ENCODE peak calls at places on chromosomes 5 and 9, in ten cellular contexts. S, O, Q, C, H, Z, A, V, M and P are unnamed samples.
A peak's percentile ranks its signal among the peaks of the same experiment; 100 is the strongest.

GRCh38 chr5:9838906-9839305 is 208.8 kb upstream of the TAS2R1 start:
- DNase-seq in M (no peak), H (no peak), O (no peak), Q (no peak), V (peak; percentile 13), Z (peak; percentile 55), S (no peak), C (no peak), A (no peak), P (no peak)

GRCh38 chr9:80951675-80952074 is 737.7 kb downstream of the TLE1 start:
- DNase-seq in M (no peak), V (peak; percentile 34), Z (no peak), O (peak; percentile 42), Q (no peak), S (peak; percentile 49), H (no peak), A (no peak), C (no peak), P (no peak)

GRCh38 chr5:130528474-130528873 is 624.2 kb downstream of the CHSY3 start:
- DNase-seq in C (no peak), V (peak; percentile 40), S (peak; percentile 77), M (no peak), O (no peak), Z (no peak), Q (no peak), A (no peak), H (no peak), P (no peak)

GRCh38 chr5:173864126-173865075 is 23.7 kb upstream of the CPEB4 start:
- DNase-seq in M (no peak), S (no peak), Q (no peak), H (no peak), O (no peak), C (no peak), V (no peak), Z (no peak), A (no peak), P (no peak)

GRCh38 chr9:86723351-86723750 is 224.0 kb downstream of the GAS1 start:
- DNase-seq in Z (no peak), S (no peak), H (no peak), O (no peak), V (no peak), C (no peak), Q (no peak), M (no peak), A (no peak), P (no peak)

GRCh38 chr5:142578161-142578830 is 107.6 kb downstream of the FGF1 start:
- DNase-seq in S (no peak), C (no peak), A (no peak), O (no peak), V (no peak), M (no peak), Z (no peak), Q (no peak), H (no peak), P (no peak)

GRCh38 chr5:94761786-94762185 is 143.3 kb downstream of the SLF1 start:
- DNase-seq in M (no peak), O (no peak), Z (no peak), C (no peak), H (no peak), V (no peak), Q (no peak), A (no peak), S (no peak), P (no peak)

GRCh38 chr5:179250561-179251225 is 94.6 kb downstream of the ADAMTS2 start:
- DNase-seq in A (no peak), Q (peak; percentile 10), S (no peak), O (peak; percentile 5), Z (no peak), M (no peak), V (no peak), C (no peak), H (peak; percentile 9), P (peak; percentile 1)

GRCh38 chr5:37725185-37725584 is 114.7 kb downstream of the GDNF start:
- DNase-seq in Q (no peak), S (no peak), M (no peak), O (no peak), C (no peak), A (no peak), V (no peak), Z (no peak), H (no peak), P (no peak)

GRCh38 chr5:37722236-37723146 is 117.3 kb downstream of the GDNF start:
- DNase-seq in A (no peak), S (peak; percentile 99), O (no peak), M (no peak), C (peak; percentile 5), Q (no peak), Z (no peak), V (peak; percentile 84), H (no peak), P (no peak)

GRCh38 chr5:37721447-37721871 is 118.4 kb downstream of the GDNF start:
- DNase-seq in H (no peak), Q (no peak), M (no peak), A (no peak), V (peak; percentile 71), Z (no peak), C (no peak), O (no peak), S (peak; percentile 59), P (no peak)

GRCh38 chr5:37724395-37725125 is 115.3 kb downstream of the GDNF start:
- DNase-seq in O (no peak), S (peak; percentile 69), M (no peak), Q (no peak), Z (no peak), H (no peak), A (no peak), V (peak; percentile 47), C (no peak), P (no peak)

DNA sequence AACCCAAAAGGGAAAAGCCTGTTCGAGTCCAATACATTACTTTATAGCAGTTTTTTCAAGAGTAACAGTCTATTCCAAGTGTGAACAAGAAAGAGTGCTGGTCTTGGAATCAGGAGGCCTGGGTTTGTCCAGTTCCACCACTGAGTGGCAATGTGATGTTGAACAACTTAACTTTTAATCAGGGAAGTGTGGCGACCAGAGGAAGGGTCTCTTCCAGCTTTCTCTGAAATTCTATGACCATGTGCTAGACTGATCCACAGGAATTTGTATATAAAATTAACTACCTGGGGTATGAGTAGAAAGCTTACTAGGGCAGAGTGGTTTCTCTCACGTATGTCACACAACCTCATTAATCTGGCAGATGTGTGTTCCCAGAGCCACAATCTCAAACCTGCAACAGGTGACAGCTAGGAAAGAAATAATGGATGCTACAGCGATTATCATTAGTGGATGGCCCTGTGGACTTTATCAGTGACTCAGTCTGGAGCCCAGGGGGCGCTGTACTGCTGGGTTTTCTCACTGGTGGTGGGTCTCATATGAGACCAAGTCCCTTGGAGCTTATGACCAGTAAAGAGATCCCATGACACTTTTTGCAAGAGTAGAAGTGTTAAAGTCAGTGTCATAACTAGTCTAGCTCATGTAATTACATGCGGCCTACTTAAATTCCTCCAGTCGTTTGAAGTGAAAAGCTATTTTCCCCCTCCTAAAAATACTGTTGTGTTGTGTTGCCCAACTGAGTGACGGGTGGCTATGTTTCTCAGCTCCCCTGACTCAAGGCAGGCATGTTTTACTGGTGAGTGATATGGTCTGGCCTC is 116.5 kb downstream of the GDNF start:
- DNase-seq in V (peak; percentile 29), Z (peak; percentile 57), A (no peak), H (peak; percentile 62), O (no peak), S (peak; percentile 63), Q (peak; percentile 72), C (peak; percentile 5), M (no peak), P (no peak)
- TF ChIP-seq CTCF in V (peak; percentile 54), Z (peak; percentile 32), A (peak; percentile 78), H (peak; percentile 32), O (no peak), S (peak; percentile 45), Q (peak; percentile 93), C (peak; percentile 39), M (peak; percentile 51), P (no peak)

DNA sequence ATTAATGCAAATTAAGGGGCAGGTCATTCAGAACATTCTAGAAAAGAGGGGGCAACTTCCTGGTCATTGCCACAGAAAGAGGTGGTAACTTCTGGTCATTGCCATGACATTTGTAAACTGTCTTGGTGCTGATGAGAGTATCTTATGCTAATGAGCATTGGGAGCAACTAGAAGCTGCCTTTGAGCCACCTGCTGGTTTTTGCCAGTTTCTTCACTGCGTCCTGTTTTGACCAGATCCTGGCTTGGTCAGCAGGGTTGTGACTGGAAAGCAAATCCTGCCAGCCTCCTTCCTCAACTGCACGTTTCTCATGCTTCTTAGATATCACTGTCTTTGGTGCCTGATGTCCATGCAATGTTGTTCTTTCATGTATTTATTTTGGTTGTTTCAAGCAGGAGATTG is 53.2 kb upstream of the SPATA31C2 start:
- DNase-seq in A (no peak), Z (no peak), M (no peak), H (no peak), Q (no peak), S (no peak), C (no peak), V (no peak), O (no peak), P (no peak)
- TF ChIP-seq CTCF in A (no peak), Z (no peak), M (no peak), H (no peak), Q (no peak), S (no peak), C (no peak), V (no peak), O (no peak), P (no peak)

DNA sequence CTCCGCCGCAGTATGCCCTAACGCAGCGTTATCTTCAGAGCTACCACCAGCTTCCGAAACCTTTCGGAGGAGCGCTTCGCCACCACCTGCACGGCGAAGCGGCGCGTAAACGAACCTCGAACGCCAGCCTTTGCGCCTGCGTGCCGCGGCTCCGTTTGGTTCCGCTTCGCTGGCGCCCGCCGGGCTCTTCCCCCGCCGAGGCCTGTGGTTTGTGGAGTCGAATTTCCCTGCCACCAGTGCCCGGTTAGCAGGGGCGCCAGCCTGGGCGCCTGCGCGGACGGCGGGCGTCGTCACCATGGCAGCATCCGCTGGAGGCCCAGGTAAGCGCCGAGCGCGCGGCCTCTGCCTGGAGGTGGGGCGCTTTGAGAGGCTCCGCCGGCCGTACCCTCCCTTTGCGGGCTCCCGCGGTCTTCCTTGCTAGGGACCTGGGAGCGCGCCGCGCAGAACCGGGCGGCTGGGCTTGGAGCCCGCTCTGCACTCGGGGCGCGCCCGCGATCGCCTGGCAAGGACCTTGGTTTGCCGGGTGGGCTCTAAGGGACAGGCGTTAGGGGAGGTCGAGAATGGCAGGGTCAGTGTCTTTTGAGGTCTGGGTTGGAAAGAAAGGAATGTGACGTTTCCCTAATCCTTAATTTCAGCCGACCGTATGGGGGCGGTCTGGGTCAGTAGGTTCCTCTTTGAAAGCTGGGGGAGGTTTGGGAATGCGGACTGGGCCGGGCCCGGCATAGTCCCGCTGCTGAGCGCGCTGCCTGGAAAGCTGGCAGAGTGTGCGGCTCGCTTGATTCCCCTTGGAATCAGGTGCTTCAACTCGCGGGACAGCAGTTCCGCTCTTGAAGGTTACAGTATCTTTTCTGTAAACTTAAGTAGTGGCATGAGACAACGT is at the start of gene FAM151B:
- DNase-seq in Z (peak; percentile 86), C (peak; percentile 76), H (peak; percentile 80), S (peak; percentile 86), M (peak; percentile 90), Q (peak; percentile 96), V (peak; percentile 93), O (peak; percentile 73), A (peak; percentile 95), P (peak; percentile 60)
- TF ChIP-seq CTCF in Z (peak; percentile 30), C (peak; percentile 39), H (no peak), S (no peak), M (peak; percentile 14), Q (no peak), V (peak; percentile 43), O (no peak), A (peak; percentile 40), P (no peak)

DNA sequence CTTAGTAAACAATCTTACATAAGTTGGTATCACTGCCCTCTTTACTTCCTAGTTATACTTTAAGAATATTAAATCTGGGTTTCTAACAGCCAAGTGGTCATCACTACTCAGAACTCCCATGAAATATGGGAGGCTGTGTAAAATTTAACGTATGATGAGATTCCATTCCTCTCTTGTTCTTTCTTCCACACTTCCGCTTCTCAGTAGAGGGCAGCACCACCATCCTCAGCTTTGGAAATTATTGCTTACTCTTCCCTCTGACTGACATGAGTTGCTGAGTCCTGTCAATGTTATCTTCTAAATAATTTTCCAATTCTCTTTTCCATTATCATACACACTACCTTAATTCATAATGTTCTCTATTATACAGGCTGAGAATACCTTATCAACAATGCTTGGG is 194.0 kb downstream of the RFX3 start:
- DNase-seq in Q (peak; percentile 12), V (no peak), M (no peak), A (peak; percentile 2), S (no peak), O (no peak), C (no peak), Z (no peak), H (peak; percentile 22), P (no peak)
- TF ChIP-seq CTCF in Q (no peak), V (peak; percentile 33), M (peak; percentile 12), A (peak; percentile 35), S (no peak), O (no peak), C (peak; percentile 44), Z (peak; percentile 26), H (no peak), P (no peak)